ENCODE peak calls at places on chromosomes 6 and 20, in four cellular contexts. K is AG09309, Q is GM13977, F is AG04450. C is an unnamed sample.

GRCh38 chr20:24494460-24494920 is 25.1 kb downstream of the SYNDIG1 start:
- DNase-seq in Q (no peak), F (no peak), K (no peak), C (no peak)

GRCh38 chr6:84119277-84119676 is 85.7 kb downstream of the MRAP2 start:
- DNase-seq in F (no peak), K (no peak), Q (no peak), C (no peak)

GRCh38 chr6:133610271-133610840 is 278.6 kb upstream of the TCF21 start:
- DNase-seq in F (no peak), Q (no peak), K (no peak), C (no peak)

GRCh38 chr6:156585859-156586258 is 191.3 kb upstream of the ARID1B start:
- DNase-seq in K (no peak), F (no peak), Q (no peak), C (no peak)

GRCh38 chr6:126955621-126956020 is 162.8 kb upstream of the RSPO3 start:
- DNase-seq in Q (no peak), K (no peak), F (no peak), C (no peak)

GRCh38 chr6:107600111-107600510 is 110.2 kb downstream of the SOBP start:
- DNase-seq in K (no peak), Q (no peak), F (no peak), C (no peak)

GRCh38 chr6:125533710-125534397 is 215.6 kb upstream of the HEY2 start:
- DNase-seq in F (no peak), Q (no peak), K (no peak), C (no peak)

GRCh38 chr20:49979030-49979832 is 3.5 kb upstream of the SNAI1 start:
- DNase-seq in K (no peak), F (no peak), Q (peak), C (no peak)

GRCh38 chr6:81148726-81149125 is 603.8 kb downstream of the TENT5A start:
- DNase-seq in Q (no peak), K (no peak), F (no peak), C (no peak)

GRCh38 chr6:15336905-15337583 is 91.2 kb downstream of the JARID2 start:
- DNase-seq in K (no peak), Q (no peak), F (no peak), C (no peak)

GRCh38 chr6:139060332-139060731 is 31.8 kb downstream of the ABRACL start:
- DNase-seq in K (peak), Q (no peak), F (peak), C (peak)

GRCh38 chr6:42452171-42453026 is 673 bp upstream of the TRERF1 start:
- DNase-seq in K (no peak), F (peak), Q (peak), C (peak)

GRCh38 chr6:156862711-156863110 is 85.5 kb downstream of the ARID1B start:
- DNase-seq in Q (no peak), K (no peak), F (no peak), C (no peak)

GRCh38 chr6:12890171-12890790 is 173.7 kb downstream of the PHACTR1 start:
- DNase-seq in Q (no peak), K (no peak), F (no peak), C (no peak)

GRCh38 chr6:45609141-45609638 is 231.5 kb upstream of the SUPT3H start:
- DNase-seq in K (no peak), F (peak), Q (no peak), C (no peak)
- TF ChIP-seq CTCF in K (no peak), F (no peak), Q (no peak), C (no peak)

GRCh38 chr6:169420912-169421543 is 167.4 kb upstream of the THBS2 start:
- DNase-seq in K (no peak), Q (no peak), F (no peak), C (no peak)
- TF ChIP-seq CTCF in K (no peak), Q (peak), F (peak), C (peak)

DNA sequence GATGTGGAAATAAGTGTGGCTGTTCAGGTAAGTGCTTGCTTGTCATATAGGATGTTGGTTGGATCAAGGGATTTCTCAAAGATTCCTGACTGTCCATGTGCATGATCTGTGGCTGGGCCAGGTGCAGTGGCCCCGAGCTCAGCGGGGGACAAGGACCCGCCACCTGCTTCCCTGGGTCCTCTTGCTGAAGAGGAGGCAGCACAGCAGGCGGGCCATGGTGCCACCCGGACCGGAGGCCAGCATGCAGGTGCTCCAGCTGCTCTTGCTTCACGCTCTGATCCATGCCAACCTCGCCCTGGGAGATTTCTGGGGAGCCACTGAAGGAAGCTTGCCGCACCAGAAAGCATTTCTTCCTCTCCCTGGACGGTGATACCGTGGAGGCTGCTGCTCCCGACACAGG is 173.8 kb downstream of the HIVEP2 start:
- DNase-seq in K (no peak), Q (no peak), F (no peak), C (no peak)
- TF ChIP-seq CTCF in K (no peak), Q (no peak), F (no peak), C (no peak)

GRCh38 chr20:12358006-12358654 is 440.4 kb downstream of the BTBD3 start:
- DNase-seq in Q (no peak), F (no peak), K (no peak), C (no peak)
- TF ChIP-seq CTCF in Q (peak), F (no peak), K (no peak), C (no peak)

GRCh38 chr20:19114410-19114809 is 98.0 kb upstream of the SLC24A3 start:
- DNase-seq in Q (no peak), K (no peak), F (no peak), C (no peak)
- TF ChIP-seq CTCF in Q (no peak), K (no peak), F (no peak), C (no peak)

DNA sequence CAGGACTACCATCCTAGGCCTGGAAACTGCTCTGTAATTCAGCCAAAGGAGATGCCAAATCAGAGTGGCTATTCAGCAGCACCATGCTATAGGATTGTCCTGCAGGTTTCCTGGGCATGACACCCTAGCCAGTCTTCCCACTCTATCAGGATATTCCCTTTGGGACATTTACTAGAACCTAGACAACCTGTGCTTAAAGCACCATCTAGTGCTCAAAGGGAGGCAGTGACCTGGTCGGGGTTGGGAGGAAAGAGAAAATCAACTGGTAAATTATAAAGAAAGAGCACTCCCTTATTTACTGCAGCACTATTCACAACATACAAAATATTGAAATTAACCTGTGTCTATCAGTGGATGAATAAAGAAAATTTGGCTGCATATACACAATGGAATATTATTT is 67.2 kb upstream of the SMLR1 start:
- DNase-seq in Q (no peak), F (no peak), K (peak), C (no peak)
- TF ChIP-seq CTCF in Q (peak), F (peak), K (peak), C (peak)

DNA sequence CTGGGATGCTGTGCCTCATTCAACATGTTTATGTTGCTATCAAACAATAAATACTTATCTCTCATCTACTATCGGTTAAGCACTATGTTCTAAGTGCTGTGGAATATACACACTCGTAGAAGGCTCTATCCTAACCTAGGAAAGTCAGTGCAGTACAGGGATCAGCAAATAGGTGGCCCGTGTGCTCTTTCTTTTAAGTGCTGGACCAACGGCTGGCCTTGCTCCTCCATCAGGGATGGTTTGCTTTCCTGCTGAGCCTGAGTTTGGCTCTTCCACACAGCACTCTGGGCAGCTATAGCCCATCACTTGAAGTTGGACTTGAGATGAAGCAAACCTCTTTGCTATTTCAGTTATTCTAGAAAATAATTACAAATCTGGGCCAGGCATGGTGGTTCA is 66.9 kb upstream of the KCNK16 start:
- DNase-seq in F (no peak), Q (no peak), K (no peak), C (no peak)
- TF ChIP-seq CTCF in F (no peak), Q (no peak), K (peak), C (peak)

GRCh38 chr6:32847795-32848194 is 3.9 kb upstream of the PSMB8 start:
- DNase-seq in K (no peak), F (no peak), Q (no peak), C (no peak)
- TF ChIP-seq CTCF in K (no peak), F (no peak), Q (no peak), C (no peak)

GRCh38 chr6:38773338-38773737 is 58.2 kb downstream of the DNAH8 start:
- DNase-seq in Q (peak), F (no peak), K (no peak), C (no peak)
- TF ChIP-seq CTCF in Q (peak), F (peak), K (peak), C (peak)

GRCh38 chr6:112282217-112282616 is 27.9 kb upstream of the LAMA4 start:
- DNase-seq in F (peak), K (peak), Q (no peak), C (no peak)
- TF ChIP-seq CTCF in F (peak), K (peak), Q (no peak), C (peak)

C was measured in retinal pigment epithelial cell.